ENCODE peak calls at places on chromosomes 12 and 14, in ten cellular contexts. K is tibial nerve, F is GM12878, M is ovary, Q is A549, A is stomach, R is H1, S is sigmoid colon, H is suprapubic skin, C is transverse colon. Z is an unnamed sample.

GRCh38 chr14:104634031-104634760 is 29.6 kb upstream of the TMEM179 start:
- DNase-seq in K (no peak), F (no peak), M (no peak), Q (no peak), A (no peak), R (no peak), S (peak; percentile 53), H (no peak), C (no peak), Z (no peak)

GRCh38 chr12:7039403-7039802 is 21.1 kb upstream of the C1S start:
- DNase-seq in K (no peak), F (no peak), M (no peak), Q (no peak), A (no peak), R (no peak), S (no peak), H (no peak), C (no peak), Z (peak; percentile 42)

GRCh38 chr12:46219147-46219891 is 49.5 kb downstream of the SLC38A1 start:
- DNase-seq in K (no peak), F (no peak), M (no peak), Q (no peak), A (no peak), R (no peak), S (no peak), H (no peak), C (no peak), Z (no peak)

GRCh38 chr12:43776498-43776897 is 17.7 kb downstream of the IRAK4 start:
- DNase-seq in K (no peak), F (no peak), M (no peak), Q (peak; percentile 30), A (no peak), R (no peak), S (no peak), H (no peak), C (no peak), Z (no peak)

GRCh38 chr12:75087656-75088055 is 122.0 kb downstream of the KCNC2 start:
- DNase-seq in K (no peak), F (no peak), M (no peak), Q (no peak), A (no peak), R (no peak), S (no peak), H (no peak), C (no peak), Z (no peak)

GRCh38 chr14:45298427-45299117 is 45.6 kb upstream of the MIS18BP1 start:
- DNase-seq in K (no peak), F (no peak), M (no peak), Q (no peak), A (no peak), R (no peak), S (no peak), H (no peak), C (no peak), Z (no peak)

GRCh38 chr14:30355431-30355913 is 203.5 kb upstream of the G2E3 start:
- DNase-seq in K (no peak), F (peak; percentile 71), M (no peak), Q (no peak), A (no peak), R (no peak), S (no peak), H (no peak), C (no peak), Z (no peak)

GRCh38 chr14:64726585-64726890 is 22.3 kb downstream of the PLEKHG3 start:
- DNase-seq in K (no peak), F (no peak), M (peak; percentile 21), Q (peak; percentile 82), A (peak; percentile 62), R (no peak), S (peak; percentile 62), H (no peak), C (peak; percentile 92), Z (peak; percentile 24)

GRCh38 chr14:76500011-76500410 is 124.1 kb downstream of the ESRRB start:
- DNase-seq in K (no peak), F (no peak), M (no peak), Q (no peak), A (no peak), R (no peak), S (peak; percentile 41), H (peak; percentile 42), C (no peak), Z (no peak)

GRCh38 chr14:88519907-88520306 is 34.9 kb downstream of the PTPN21 start:
- DNase-seq in K (no peak), F (no peak), M (no peak), Q (no peak), A (no peak), R (no peak), S (no peak), H (no peak), C (no peak), Z (no peak)

GRCh38 chr14:104883681-104884361 is 18.8 kb downstream of the CEP170B start:
- DNase-seq in K (no peak), F (no peak), M (peak; percentile 20), Q (no peak), A (no peak), R (no peak), S (no peak), H (no peak), C (no peak), Z (peak; percentile 85)

GRCh38 chr12:97046901-97047300 is 139.8 kb downstream of the NEDD1 start:
- DNase-seq in K (no peak), F (no peak), M (no peak), Q (no peak), A (no peak), R (no peak), S (no peak), H (no peak), C (no peak), Z (no peak)

GRCh38 chr12:49974231-49974675 is 1.5 kb downstream of the AQP6 start:
- DNase-seq in K (peak; percentile 41), F (no peak), M (peak; percentile 53), Q (no peak), A (peak; percentile 69), R (peak; percentile 54), S (peak; percentile 93), H (no peak), C (peak; percentile 65), Z (peak; percentile 79)

GRCh38 chr14:32603992-32604391 is 274.9 kb downstream of the AKAP6 start:
- DNase-seq in K (no peak), F (no peak), M (no peak), Q (no peak), A (no peak), R (no peak), S (no peak), H (no peak), C (no peak), Z (no peak)

GRCh38 chr12:130214686-130215370 is 52.6 kb downstream of the FZD10 start:
- DNase-seq in K (no peak), F (no peak), M (no peak), Q (no peak), A (no peak), R (no peak), S (no peak), H (no peak), C (no peak), Z (no peak)

GRCh38 chr12:104334581-104334980 is 31.0 kb downstream of the EID3 start:
- DNase-seq in K (no peak), F (no peak), M (no peak), Q (no peak), A (no peak), R (no peak), S (no peak), H (no peak), C (no peak), Z (no peak)

DNA sequence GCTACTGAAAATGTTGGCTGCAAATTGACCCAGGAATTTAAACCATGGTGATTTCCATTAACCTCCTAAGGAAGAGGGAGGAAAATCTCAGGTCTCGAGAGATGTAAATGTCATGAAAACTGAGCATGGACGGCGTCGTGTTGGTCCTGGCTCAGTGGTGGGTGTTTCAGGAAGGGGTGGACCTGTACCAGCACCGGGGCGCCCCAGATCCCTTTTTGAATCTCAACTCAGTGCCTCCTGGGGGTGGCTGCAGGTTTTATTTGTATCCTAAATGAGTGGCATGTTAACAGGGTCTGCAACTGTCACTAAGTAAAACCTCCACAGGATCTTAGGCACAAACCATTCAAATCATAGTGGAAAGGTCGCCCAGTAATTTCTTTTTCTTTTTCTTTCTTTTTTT is 101.3 kb downstream of the ASCL4 start:
- DNase-seq in K (no peak), F (no peak), M (no peak), Q (no peak), A (no peak), R (no peak), S (no peak), H (no peak), C (no peak), Z (no peak)
- H3K4me3 ChIP-seq in K (no peak overlapping the region), F (no peak overlapping the region), M (no peak overlapping the region), Q (no peak overlapping the region), A (no peak overlapping the region), R (no peak overlapping the region), S (no peak overlapping the region), H (no peak overlapping the region), C (no peak overlapping the region), Z (no peak overlapping the region)

GRCh38 chr12:9149372-9149771 is 33.7 kb upstream of the A2M start:
- DNase-seq in K (no peak), F (no peak), M (no peak), Q (no peak), A (no peak), R (peak; percentile 46), S (no peak), H (no peak), C (no peak), Z (no peak)
- TF ChIP-seq CTCF in K (no peak), F (no peak), M (no peak), Q (no peak), A (no peak), R (peak; percentile 78), S (no peak), H (no peak), C (no peak), Z (no peak)

GRCh38 chr14:53840444-53840843 is 116.2 kb downstream of the BMP4 start:
- DNase-seq in K (no peak), F (no peak), M (no peak), Q (peak; percentile 72), A (no peak), R (no peak), S (no peak), H (no peak), C (no peak), Z (no peak)
- TF ChIP-seq EP300 in K (no peak), F (no peak), M (no peak), Q (no peak), A (no peak), R (no peak), S (no peak), H (no peak), C (no peak), Z (no peak)

DNA sequence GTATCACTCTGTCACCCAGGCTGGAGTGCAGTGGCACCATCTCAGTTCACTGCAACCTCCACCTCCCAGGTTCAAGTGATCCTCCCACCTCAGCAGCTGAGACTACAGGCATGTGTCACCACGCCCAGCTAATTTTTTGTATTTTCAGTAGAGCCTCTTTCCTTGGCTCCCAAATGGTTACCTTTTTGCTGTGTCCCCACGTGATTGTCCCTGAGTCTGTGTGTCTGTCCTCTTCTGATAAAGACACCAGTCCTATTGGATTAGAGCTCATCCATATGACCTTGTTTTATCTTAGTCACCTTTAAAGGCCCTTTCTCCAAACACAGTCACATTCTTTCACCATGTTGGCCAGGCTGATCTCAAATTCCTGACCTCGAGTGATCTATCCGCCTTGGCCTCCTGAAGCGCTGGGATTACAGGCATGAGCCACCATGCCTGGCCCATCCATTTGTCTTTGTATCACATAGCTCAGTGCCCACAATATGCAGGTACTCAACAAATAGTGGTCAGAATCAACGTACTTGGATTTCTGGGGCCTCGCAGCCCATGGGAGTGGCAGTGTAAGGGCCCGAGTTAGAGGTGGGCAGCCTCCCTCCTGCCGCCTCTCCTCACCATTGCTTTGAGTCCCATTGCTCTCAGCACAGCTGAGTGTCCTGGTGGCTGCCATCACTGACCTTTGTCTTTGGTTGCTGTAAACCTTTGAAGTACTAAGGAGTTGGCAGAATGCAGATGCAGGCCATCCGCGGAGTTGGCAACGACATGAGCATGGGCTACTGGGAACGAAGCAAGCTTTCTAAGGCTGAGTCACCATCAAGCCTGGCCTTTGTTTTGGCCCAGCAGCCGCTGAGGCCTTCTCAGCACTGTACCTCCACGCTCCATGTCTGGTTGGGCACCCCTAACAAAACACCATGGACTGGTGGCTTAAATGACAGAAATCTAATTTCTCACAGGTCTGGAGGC is 9.3 kb downstream of the TPCN1 start:
- DNase-seq in K (no peak), F (no peak), M (no peak), Q (no peak), A (no peak), R (no peak), S (peak; percentile 46), H (peak; percentile 35), C (no peak), Z (no peak)
- H3K4me3 ChIP-seq in K (no peak overlapping the region), F (no peak overlapping the region), M (no peak overlapping the region), Q (no peak overlapping the region), A (no peak overlapping the region), R (no peak overlapping the region), S (no peak overlapping the region), H (no peak overlapping the region), C (no peak overlapping the region), Z (no peak overlapping the region)